ENCODE peak calls at places on chromosomes 6 and 20, in ten cellular contexts. A, O, V, F, E, G, Z, S, R and B are unnamed samples.

GRCh38 chr6:107936162-107936909 is 21.7 kb downstream of the SEC63 start:
- DNase-seq in E (no peak), Z (no peak), R (no peak), S (no peak), A (no peak), O (no peak), V (no peak), G (no peak), F (no peak), B (no peak)

GRCh38 chr6:4932506-4932903 is 71.3 kb downstream of the RPP40 start:
- DNase-seq in V (no peak), O (no peak), A (no peak), S (no peak), E (no peak), F (no peak), Z (no peak), R (no peak), G (no peak), B (no peak)

GRCh38 chr20:13800728-13801134 is 15.9 kb downstream of the NDUFAF5 start:
- DNase-seq in F (peak), V (peak), S (no peak), R (peak), Z (peak), A (peak), O (no peak), G (peak), E (peak), B (peak)

GRCh38 chr6:26246553-26246952 is 118.4 kb upstream of the BTN3A2 start:
- DNase-seq in G (no peak), R (no peak), V (no peak), E (no peak), F (no peak), O (no peak), A (no peak), S (no peak), Z (no peak), B (no peak)

GRCh38 chr6:108655840-108656650 is 95.3 kb downstream of the FOXO3 start:
- DNase-seq in O (no peak), E (peak), S (no peak), V (peak), Z (peak), A (peak), G (no peak), R (peak), F (peak), B (peak)

GRCh38 chr6:17250237-17250636 is 30.9 kb upstream of the RBM24 start:
- DNase-seq in V (no peak), A (no peak), Z (no peak), G (no peak), E (no peak), R (no peak), S (no peak), O (no peak), F (no peak), B (no peak)

GRCh38 chr6:37451411-37452273 is 18.6 kb downstream of the CMTR1 start:
- DNase-seq in Z (no peak), E (no peak), A (no peak), S (no peak), F (no peak), G (no peak), O (no peak), R (no peak), V (no peak), B (no peak)

GRCh38 chr20:53875452-53875851 is 194.9 kb downstream of the BCAS1 start:
- DNase-seq in S (no peak), A (no peak), Z (no peak), G (no peak), O (no peak), R (no peak), V (no peak), E (no peak), F (no peak), B (no peak)

GRCh38 chr6:71134929-71135642 is 153.5 kb upstream of the OGFRL1 start:
- DNase-seq in S (no peak), A (no peak), R (no peak), F (no peak), V (no peak), G (no peak), O (no peak), Z (no peak), E (no peak), B (no peak)

GRCh38 chr20:37558779-37559178 is 31.1 kb upstream of the BLCAP start:
- DNase-seq in O (no peak), A (no peak), V (no peak), R (no peak), Z (no peak), S (no peak), F (no peak), E (no peak), G (no peak), B (no peak)

GRCh38 chr6:112626468-112627082 is 279.4 kb downstream of the RFPL4B start:
- DNase-seq in S (no peak), V (peak), G (no peak), A (no peak), E (peak), F (peak), O (no peak), Z (peak), R (no peak), B (no peak)

GRCh38 chr6:107305391-107305790 is 154.0 kb downstream of the PDSS2 start:
- DNase-seq in F (no peak), O (no peak), R (no peak), V (peak), S (no peak), G (no peak), Z (no peak), A (no peak), E (no peak), B (no peak)

GRCh38 chr6:158018851-158019361 is 37.2 kb downstream of the SYNJ2 start:
- DNase-seq in V (no peak), F (no peak), G (no peak), S (no peak), A (no peak), R (no peak), Z (no peak), E (peak), O (no peak), B (no peak)

GRCh38 chr6:52904562-52905279 is 4.8 kb downstream of the GSTA3 start:
- DNase-seq in G (no peak), Z (no peak), O (no peak), R (no peak), E (no peak), S (no peak), F (no peak), A (no peak), V (no peak), B (no peak)

GRCh38 chr20:5133998-5134397 is 7.2 kb downstream of the CDS2 start:
- DNase-seq in R (no peak), S (no peak), G (no peak), O (no peak), Z (no peak), F (no peak), A (no peak), V (no peak), E (no peak), B (no peak)

GRCh38 chr6:151592449-151593169 is 98.8 kb downstream of the CCDC170 start:
- DNase-seq in O (no peak), V (no peak), R (no peak), S (no peak), E (no peak), Z (no peak), G (no peak), F (no peak), A (no peak), B (no peak)

GRCh38 chr20:39857188-39857587 is 831.8 kb downstream of the MAFB start:
- DNase-seq in V (no peak), Z (no peak), R (no peak), S (no peak), O (no peak), E (no peak), G (no peak), A (no peak), F (no peak), B (no peak)

GRCh38 chr6:70547313-70547712 is 19.4 kb upstream of the SDHAF4 start:
- DNase-seq in E (no peak), F (peak), R (no peak), S (no peak), V (peak), A (peak), G (no peak), O (no peak), Z (no peak), B (no peak)

GRCh38 chr20:20677186-20677585 is 35.3 kb downstream of the RALGAPA2 start:
- DNase-seq in F (no peak), E (no peak), G (no peak), A (peak), S (no peak), O (no peak), Z (no peak), R (no peak), V (no peak), B (peak)

GRCh38 chr6:34709386-34709785 is 12.8 kb upstream of the ILRUN start:
- DNase-seq in O (no peak), E (peak), Z (peak), V (no peak), S (no peak), R (peak), G (peak), A (no peak), F (peak), B (no peak)

GRCh38 chr6:151370509-151371078 is 20.8 kb downstream of the ZBTB2 start:
- DNase-seq in G (no peak), S (no peak), Z (no peak), A (no peak), V (no peak), E (peak), F (no peak), O (no peak), R (no peak), B (no peak)

GRCh38 chr6:166559211-166559610 is 27.3 kb downstream of the RAMACL start:
- DNase-seq in A (no peak), R (no peak), S (no peak), E (no peak), F (no peak), V (no peak), O (no peak), Z (no peak), G (no peak), B (peak)

GRCh38 chr6:70270287-70271005 is 32.4 kb downstream of the COL9A1 start:
- DNase-seq in A (peak), S (no peak), F (no peak), Z (no peak), G (no peak), R (no peak), E (no peak), O (no peak), V (no peak), B (no peak)

GRCh38 chr6:109513571-109514071 is 30.6 kb upstream of the ZBTB24 start:
- DNase-seq in F (no peak), R (no peak), G (no peak), S (no peak), O (no peak), E (peak), V (peak), Z (no peak), A (no peak), B (peak)

GRCh38 chr20:39479196-39479810 is 517.2 kb downstream of the DHX35 start:
- DNase-seq in A (no peak), Z (no peak), O (no peak), G (no peak), S (no peak), R (no peak), V (no peak), E (no peak), F (no peak), B (no peak)

GRCh38 chr6:141123497-141123896 is 1009.2 kb upstream of the GJE1 start:
- DNase-seq in F (no peak), G (no peak), E (no peak), V (no peak), Z (no peak), S (no peak), R (no peak), A (no peak), O (no peak), B (no peak)

GRCh38 chr20:57582432-57583288 is 21.8 kb downstream of the PCK1 start:
- DNase-seq in F (no peak), E (peak), A (peak), O (no peak), S (peak), Z (peak), V (no peak), R (peak), G (no peak), B (no peak)

GRCh38 chr20:53983401-53983800 is 87.0 kb downstream of the BCAS1 start:
- DNase-seq in V (no peak), A (no peak), R (no peak), F (no peak), E (no peak), O (no peak), S (no peak), Z (no peak), G (no peak), B (no peak)

GRCh38 chr20:35718972-35719635 is 19.9 kb downstream of the ROMO1 start:
- DNase-seq in S (no peak), O (no peak), V (no peak), A (no peak), E (no peak), G (no peak), R (no peak), Z (no peak), F (no peak), B (no peak)

GRCh38 chr6:71886184-71887005 is at the start of gene RIMS1:
- DNase-seq in G (no peak), S (peak), O (no peak), V (no peak), E (peak), Z (no peak), R (no peak), F (peak), A (peak), B (no peak)

GRCh38 chr6:139135578-139136545 is 982 bp downstream of the HECA start:
- DNase-seq in R (peak), E (no peak), V (no peak), S (peak), G (no peak), Z (no peak), A (peak), O (peak), F (peak), B (no peak)

GRCh38 chr6:11738681-11739375 is 39.8 kb downstream of the ADTRP start:
- DNase-seq in Z (no peak), E (no peak), O (no peak), V (no peak), R (no peak), S (no peak), A (no peak), F (no peak), G (peak), B (no peak)

GRCh38 chr20:17036546-17036945 is 190.3 kb upstream of the PCSK2 start:
- DNase-seq in Z (no peak), S (no peak), O (no peak), V (no peak), R (no peak), F (no peak), G (no peak), E (no peak), A (no peak), B (no peak)

GRCh38 chr6:51856508-51856907 is 230.9 kb downstream of the PKHD1 start:
- DNase-seq in R (no peak), S (no peak), V (no peak), A (no peak), E (no peak), Z (no peak), F (no peak), O (no peak), G (no peak), B (no peak)

GRCh38 chr20:46122071-46122470 is 4.0 kb downstream of the CD40 start:
- DNase-seq in V (no peak), E (peak), Z (no peak), A (no peak), G (peak), R (no peak), F (peak), O (no peak), S (no peak), B (peak)

GRCh38 chr6:79640146-79641111 is 9.3 kb downstream of the SH3BGRL2 start:
- DNase-seq in A (no peak), V (no peak), R (peak), F (no peak), G (no peak), S (no peak), Z (no peak), E (no peak), O (no peak), B (no peak)